ENCODE peak calls at places on chromosomes 3 and 15, in five cellular contexts. I is heart left ventricle, U is right lobe of liver, V is tibial nerve, T is NB4. H is an unnamed sample.

GRCh38 chr3:7874116-7874515 is 627.5 kb upstream of the LMCD1 start:
- DNase-seq in I (no peak), U (no peak), V (no peak), T (no peak), H (no peak)

GRCh38 chr3:170387952-170388351 is 30.4 kb downstream of the SKIL start:
- DNase-seq in I (no peak), U (no peak), V (no peak), T (no peak), H (no peak)

GRCh38 chr3:174439621-174440349 is 419.3 kb upstream of the NAALADL2 start:
- DNase-seq in I (no peak), U (no peak), V (peak; percentile 41), T (peak; percentile 76), H (no peak)

GRCh38 chr3:114542359-114542758 is 248.5 kb downstream of the TIGIT start:
- DNase-seq in I (no peak), U (no peak), V (no peak), T (no peak), H (no peak)

GRCh38 chr3:87771338-87772059 is 287.3 kb downstream of the CGGBP1 start:
- DNase-seq in I (no peak), U (peak; percentile 50), V (no peak), T (peak; percentile 59), H (no peak)

GRCh38 chr3:146163584-146163983 is 2.6 kb upstream of the PLOD2 start:
- DNase-seq in I (no peak), U (no peak), V (no peak), T (no peak), H (no peak)

GRCh38 chr3:144470646-144471045 is 499.0 kb downstream of the DIPK2A start:
- DNase-seq in I (no peak), U (no peak), V (no peak), T (no peak), H (no peak)

GRCh38 chr3:13368834-13369233 is 51.3 kb downstream of the NUP210 start:
- DNase-seq in I (no peak), U (no peak), V (no peak), T (no peak), H (no peak)

GRCh38 chr15:25501828-25502446 is 63.1 kb upstream of the UBE3A start:
- DNase-seq in I (no peak), U (no peak), V (no peak), T (peak; percentile 48), H (no peak)

GRCh38 chr15:90143176-90143655 is 40.9 kb upstream of the IDH2 start:
- DNase-seq in I (peak; percentile 52), U (peak; percentile 78), V (no peak), T (peak; percentile 94), H (peak; percentile 49)

GRCh38 chr3:105899528-105899927 is 30.7 kb upstream of the CBLB start:
- DNase-seq in I (no peak), U (no peak), V (no peak), T (no peak), H (no peak)

GRCh38 chr3:167941234-167941995 is 154.3 kb downstream of the GOLIM4 start:
- DNase-seq in I (peak; percentile 28), U (no peak), V (peak; percentile 62), T (peak; percentile 79), H (peak; percentile 32)

GRCh38 chr3:32467333-32468070 is 35.1 kb downstream of the CMTM6 start:
- DNase-seq in I (peak; percentile 68), U (peak; percentile 70), V (peak; percentile 78), T (peak; percentile 73), H (no peak)

GRCh38 chr3:24523988-24524727 is 29.5 kb upstream of the THRB start:
- DNase-seq in I (no peak), U (no peak), V (no peak), T (no peak), H (no peak)

DNA sequence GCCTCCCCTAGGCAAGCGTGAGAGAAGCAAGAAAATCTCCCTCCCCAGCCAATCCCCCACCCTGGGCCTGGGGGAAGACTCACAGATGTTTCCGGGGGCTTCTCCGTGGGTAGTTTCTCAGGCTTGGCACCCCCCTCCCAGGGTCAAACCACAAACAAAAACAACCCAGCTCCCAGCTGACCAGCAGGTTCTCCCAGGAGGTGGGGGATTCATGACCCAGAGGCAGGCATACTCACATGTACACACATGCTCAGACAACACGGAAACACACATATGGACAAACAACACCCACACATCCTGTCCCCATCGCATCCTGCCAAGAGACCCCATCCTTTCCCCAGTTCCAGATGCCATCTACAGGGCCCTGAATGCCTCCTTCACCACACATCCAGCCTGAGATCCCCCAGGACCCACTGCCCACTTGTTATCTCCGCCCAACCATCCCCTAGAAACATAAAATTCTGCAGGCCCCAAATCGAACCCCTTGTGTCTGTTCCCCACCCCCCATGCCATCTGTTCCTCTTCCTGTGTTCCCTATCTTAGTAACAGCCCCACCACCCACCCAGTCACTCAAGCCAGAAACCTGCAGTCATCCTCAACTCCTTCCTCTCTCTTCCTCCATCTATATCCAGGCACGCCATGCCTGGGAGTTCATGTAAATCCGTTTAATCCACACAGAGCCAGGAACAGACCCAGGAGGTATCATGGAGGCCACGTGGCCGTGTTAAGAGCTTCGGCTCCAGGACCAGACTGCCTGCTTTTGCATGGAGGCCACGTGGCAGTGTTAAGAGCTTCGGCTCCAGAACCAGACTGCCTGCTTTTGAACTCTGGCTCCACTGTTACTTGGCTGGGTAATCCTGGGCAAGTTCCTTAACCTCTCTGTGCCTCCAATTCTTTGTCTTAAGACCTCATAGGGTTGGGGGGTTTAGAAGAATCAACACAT is 5.0 kb downstream of the CSRNP1 start:
- DNase-seq in I (no peak), U (peak; percentile 43), V (no peak), T (peak; percentile 74), H (no peak)
- TF ChIP-seq POLR2A in I (no peak), U (no peak), V (no peak), T (no peak), H (no peak)

GRCh38 chr3:177197934-177198484 is 727 bp upstream of the TBL1XR1 start:
- DNase-seq in I (no peak), U (no peak), V (no peak), T (no peak), H (no peak)

GRCh38 chr3:177197041-177197933 is at the start of gene TBL1XR1:
- DNase-seq in I (peak; percentile 95), U (peak; percentile 95), V (peak; percentile 84), T (peak; percentile 95), H (peak; percentile 91)

GRCh38 chr3:177199206-177199765 is 2.0 kb upstream of the TBL1XR1 start:
- DNase-seq in I (no peak), U (no peak), V (no peak), T (no peak), H (no peak)

GRCh38 chr3:177203689-177204395 is 6.6 kb upstream of the TBL1XR1 start:
- DNase-seq in I (no peak), U (no peak), V (no peak), T (no peak), H (no peak)

GRCh38 chr3:177201707-177202397 is 4.6 kb upstream of the TBL1XR1 start:
- DNase-seq in I (no peak), U (no peak), V (no peak), T (peak; percentile 92), H (no peak)
- H3K4me3 ChIP-seq in I (no peak overlapping the region), U (no peak overlapping the region), V (no peak overlapping the region), T (peak overlapping the region; percentile 6), H (no peak overlapping the region)

GRCh38 chr3:47476330-47476626 is 537 bp upstream of the SCAP start:
- DNase-seq in I (no peak), U (no peak), V (no peak), T (no peak), H (no peak)

GRCh38 chr3:47478022-47478421 is 2.3 kb upstream of the SCAP start:
- DNase-seq in I (no peak), U (no peak), V (no peak), T (no peak), H (no peak)

GRCh38 chr3:47476644-47477199 is 981 bp upstream of the SCAP start:
- DNase-seq in I (no peak), U (peak; percentile 53), V (no peak), T (no peak), H (no peak)

GRCh38 chr3:47475029-47475569 is 642 bp downstream of the SCAP start:
- DNase-seq in I (no peak), U (no peak), V (no peak), T (no peak), H (no peak)

GRCh38 chr3:47475570-47476329 is at the start of gene SCAP:
- DNase-seq in I (peak; percentile 95), U (peak; percentile 97), V (peak; percentile 93), T (peak; percentile 92), H (peak; percentile 92)
- TF ChIP-seq POLR2A in I (no peak), U (peak; percentile 67), V (peak; percentile 47), T (no peak), H (peak; percentile 79)

GRCh38 chr3:14431928-14432834 is 29.8 kb downstream of the SLC6A6 start:
- DNase-seq in I (peak; percentile 89), U (peak; percentile 76), V (peak; percentile 51), T (peak; percentile 96), H (peak; percentile 94)

GRCh38 chr3:14431556-14431927 is 29.1 kb downstream of the SLC6A6 start:
- DNase-seq in I (no peak), U (no peak), V (no peak), T (peak; percentile 77), H (no peak)

GRCh38 chr3:14429237-14429636 is 26.8 kb downstream of the SLC6A6 start:
- DNase-seq in I (no peak), U (no peak), V (no peak), T (no peak), H (peak; percentile 85)

GRCh38 chr3:14429689-14430452 is 27.5 kb downstream of the SLC6A6 start:
- DNase-seq in I (no peak), U (no peak), V (no peak), T (no peak), H (no peak)

DNA sequence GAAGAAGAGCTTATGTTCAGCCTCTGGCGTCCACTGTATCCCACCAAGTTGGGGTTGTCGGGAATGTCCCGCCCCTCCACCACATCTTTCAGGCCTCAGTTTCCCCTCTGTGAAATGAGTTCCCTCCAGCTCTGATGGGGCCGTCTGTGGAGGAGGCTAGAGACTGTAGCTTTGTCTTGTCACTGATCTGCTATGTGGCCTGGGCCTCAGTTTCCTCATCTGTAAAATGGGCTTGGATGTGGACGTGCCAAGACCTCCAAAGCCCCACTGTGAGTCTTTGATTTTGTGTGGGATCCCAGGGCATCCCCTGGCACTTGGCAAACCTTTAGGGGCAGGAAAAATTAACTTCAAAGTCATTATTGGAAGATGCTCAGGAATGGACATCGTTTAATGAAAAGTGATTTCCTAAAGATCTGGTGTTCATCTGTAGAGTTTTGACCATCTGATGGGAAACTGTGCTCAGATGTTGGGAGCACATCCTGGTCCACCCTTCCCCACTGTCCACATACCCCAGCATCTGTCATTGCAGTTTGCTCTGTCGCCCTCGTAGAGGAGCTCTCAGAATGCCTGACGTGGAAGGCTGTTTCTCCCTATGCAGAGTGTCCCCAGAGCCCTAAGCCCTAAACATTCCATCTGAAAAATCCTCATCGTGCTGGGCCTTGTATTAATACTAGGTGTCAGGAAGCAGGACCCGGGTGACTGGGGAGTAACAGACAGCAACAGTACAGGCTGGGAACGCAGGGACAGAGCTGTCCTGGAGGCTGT is 28.5 kb downstream of the SLC6A6 start:
- DNase-seq in I (no peak), U (no peak), V (no peak), T (no peak), H (no peak)
- H3K4me3 ChIP-seq in I (no peak overlapping the region), U (no peak overlapping the region), V (no peak overlapping the region), T (peak overlapping the region; percentile 4), H (no peak overlapping the region)

H was measured in gastrocnemius medialis.